ENCODE peak calls at places on chromosomes 11 and 22, in four cellular contexts. B is activated T-cell treated with anti-CD3 and anti-CD28 coated beads for 1 hour, P is NCI-H345, Q is neural crest cell. W is an unnamed sample.
A peak's percentile ranks its signal among the peaks of the same experiment; 100 is the strongest.

GRCh38 chr22:45413368-45414211 is at the start of the genes RIBC2 and SMC1B:
- DNase-seq in B (peak; percentile 73), P (peak; percentile 91), Q (peak; percentile 73), W (peak; percentile 23)

GRCh38 chr22:26714971-26715370 is 57.6 kb downstream of the MIAT start:
- DNase-seq in B (no peak), P (no peak), Q (no peak), W (no peak)

GRCh38 chr11:109963101-109963500 is 130.1 kb upstream of the ZC3H12C start:
- DNase-seq in B (no peak), P (no peak), Q (no peak), W (no peak)

GRCh38 chr22:46036558-46037408 is 59.8 kb upstream of the WNT7B start:
- DNase-seq in B (peak; percentile 42), P (peak; percentile 38), Q (no peak), W (peak; percentile 27)

GRCh38 chr22:36193171-36193570 is 8.4 kb downstream of the APOL4 start:
- DNase-seq in B (no peak), P (no peak), Q (no peak), W (no peak)

GRCh38 chr11:47541070-47541469 is 11.9 kb downstream of the CELF1 start:
- DNase-seq in B (no peak), P (no peak), Q (no peak), W (no peak)

GRCh38 chr11:78429209-78429608 is 11.6 kb upstream of the GAB2 start:
- DNase-seq in B (no peak), P (no peak), Q (no peak), W (no peak)

GRCh38 chr22:44316393-44317162 is 3.8 kb upstream of the SHISAL1 start:
- DNase-seq in B (no peak), P (no peak), Q (no peak), W (no peak)

GRCh38 chr11:102449651-102450570 is 2.7 kb downstream of the TMEM123 start:
- DNase-seq in B (no peak), P (no peak), Q (no peak), W (no peak)

GRCh38 chr22:39176067-39176621 is 23.7 kb upstream of the CBX7 start:
- DNase-seq in B (no peak), P (no peak), Q (no peak), W (no peak)

GRCh38 chr22:33909906-33910305 is 10.4 kb downstream of the LARGE1 start:
- DNase-seq in B (no peak), P (no peak), Q (no peak), W (no peak)

GRCh38 chr22:24433001-24433867 is 5.8 kb downstream of the ADORA2A start:
- DNase-seq in B (no peak), P (no peak), Q (no peak), W (no peak)

GRCh38 chr22:20178075-20178921 is 27.4 kb upstream of the CCDC188 start:
- DNase-seq in B (no peak), P (no peak), Q (no peak), W (no peak)

GRCh38 chr11:49208006-49208721 is at the start of gene FOLH1:
- DNase-seq in B (no peak), P (no peak), Q (no peak), W (peak; percentile 45)

GRCh38 chr11:79404325-79404724 is 36.5 kb downstream of the TENM4 start:
- DNase-seq in B (no peak), P (no peak), Q (no peak), W (no peak)

GRCh38 chr11:2298131-2298794 is 3.5 kb downstream of the C11orf21 start:
- DNase-seq in B (no peak), P (no peak), Q (no peak), W (no peak)

GRCh38 chr11:70078796-70079616 is 889 bp downstream of the ANO1 start:
- DNase-seq in B (no peak), P (no peak), Q (no peak), W (no peak)

GRCh38 chr11:125947419-125948277 is 1.8 kb downstream of the VSIG10L2 start:
- DNase-seq in B (no peak), P (no peak), Q (no peak), W (no peak)

GRCh38 chr11:61955031-61955415 is 4.9 kb downstream of the BEST1 start:
- DNase-seq in B (no peak), P (no peak), Q (no peak), W (peak; percentile 36)

GRCh38 chr11:65471410-65471762 is 27.5 kb upstream of the MALAT1 start:
- DNase-seq in B (no peak), P (no peak), Q (no peak), W (peak; percentile 36)

GRCh38 chr11:68373189-68373809 is 60.9 kb downstream of the LRP5 start:
- DNase-seq in B (no peak), P (no peak), Q (peak; percentile 20), W (no peak)